ENCODE peak calls at places on chromosomes 3 and 15, in nine cellular contexts. F is SW480; K is T follicular helper cell; H is adipocyte; Y is stimulated activated CD8-positive, alpha-beta memory T cell treated with anti-CD3 and anti-CD28 coated beads, Interleukin-7, amount 100 ng/mL, for 1 hour; X is Right ventricle myocardium superior; O is colonic mucosa; W is HEK293T; V is PC-3. T is an unnamed sample.

GRCh38 chr15:35519536-35520149 is 26.3 kb downstream of the DPH6 start:
- DNase-seq in K (no peak), X (no peak), W (no peak), O (no peak), V (peak), H (peak), Y (no peak), F (peak), T (no peak)

GRCh38 chr3:184299488-184300376 is 691 bp downstream of the PSMD2 start:
- DNase-seq in V (peak), W (no peak), K (no peak), X (no peak), Y (no peak), H (peak), F (peak), O (no peak), T (no peak)

GRCh38 chr3:107217161-107217560 is 160.1 kb upstream of the CCDC54 start:
- DNase-seq in O (no peak), K (no peak), V (peak), Y (no peak), F (peak), W (no peak), H (peak), X (no peak), T (no peak)

GRCh38 chr3:148625145-148625736 is 72.5 kb upstream of the AGTR1 start:
- DNase-seq in K (no peak), V (peak), F (no peak), Y (no peak), X (no peak), O (no peak), W (no peak), H (no peak), T (no peak)

GRCh38 chr3:172717493-172718088 is 6.7 kb upstream of the NCEH1 start:
- DNase-seq in V (peak), K (no peak), O (no peak), W (peak), Y (no peak), X (no peak), F (peak), H (no peak), T (no peak)

GRCh38 chr15:66578286-66578875 is 12.6 kb upstream of the LCTL start:
- DNase-seq in H (peak), X (no peak), W (no peak), F (peak), V (peak), K (no peak), Y (no peak), O (no peak), T (peak)

GRCh38 chr3:8768364-8769087 is 887 bp downstream of the OXTR start:
- DNase-seq in W (no peak), X (no peak), O (no peak), K (no peak), Y (no peak), F (no peak), V (peak), H (peak), T (no peak)

GRCh38 chr15:59594493-59594942 is 17.1 kb upstream of the GCNT3 start:
- DNase-seq in Y (no peak), F (no peak), O (peak), H (peak), V (peak), X (no peak), W (no peak), K (no peak), T (no peak)

GRCh38 chr3:158911586-158911985 is 109.7 kb downstream of the MFSD1 start:
- DNase-seq in Y (no peak), H (no peak), X (no peak), F (no peak), O (no peak), K (no peak), V (peak), W (no peak), T (no peak)

GRCh38 chr3:150070271-150070670 is 99.6 kb upstream of the PFN2 start:
- DNase-seq in V (no peak), W (no peak), F (no peak), X (no peak), K (no peak), Y (no peak), O (no peak), H (no peak), T (no peak)

GRCh38 chr3:134336587-134336986 is 37.7 kb downstream of the AMOTL2 start:
- DNase-seq in Y (no peak), F (peak), X (no peak), K (no peak), V (no peak), W (no peak), H (no peak), O (no peak), T (no peak)

GRCh38 chr3:44984335-44984734 is 8.3 kb downstream of the EXOSC7 start:
- DNase-seq in K (no peak), F (no peak), X (no peak), V (no peak), H (no peak), W (no peak), O (no peak), Y (no peak), T (no peak)

GRCh38 chr15:100330221-100330620 is 11.6 kb downstream of the ADAMTS17 start:
- DNase-seq in W (no peak), Y (no peak), X (no peak), V (no peak), O (no peak), K (no peak), F (no peak), H (no peak), T (no peak)

GRCh38 chr15:61689067-61689466 is 371.2 kb downstream of the VPS13C start:
- DNase-seq in K (no peak), H (no peak), V (no peak), W (no peak), X (no peak), O (no peak), F (no peak), Y (no peak), T (no peak)

GRCh38 chr3:118292841-118293240 is 741.8 kb downstream of the IGSF11 start:
- DNase-seq in H (no peak), O (no peak), K (no peak), W (no peak), F (no peak), Y (no peak), X (no peak), V (no peak), T (no peak)

GRCh38 chr15:73464602-73465001 is 21.6 kb downstream of the REC114 start:
- DNase-seq in F (no peak), X (no peak), W (peak), V (peak), H (no peak), O (no peak), Y (no peak), K (no peak), T (no peak)

GRCh38 chr3:12188681-12189287 is 30.1 kb upstream of the TIMP4 start:
- DNase-seq in K (no peak), H (no peak), X (no peak), V (no peak), W (no peak), F (no peak), O (no peak), Y (no peak), T (no peak)

GRCh38 chr3:101780661-101781060 is 1.6 kb downstream of the NXPE3 start:
- DNase-seq in K (no peak), W (peak), O (no peak), H (peak), X (no peak), Y (no peak), V (peak), F (peak), T (no peak)

GRCh38 chr3:191356586-191357439 is 26.5 kb upstream of the UTS2B start:
- DNase-seq in Y (no peak), V (peak), X (peak), K (no peak), O (no peak), H (peak), F (no peak), W (peak), T (no peak)

GRCh38 chr15:99409097-99409473 is 156.7 kb upstream of the MEF2A start:
- DNase-seq in K (no peak), F (peak), H (peak), V (peak), O (peak), Y (no peak), X (peak), W (no peak), T (no peak)

GRCh38 chr3:178684881-178685590 is 148.8 kb downstream of the KCNMB2 start:
- DNase-seq in H (no peak), K (no peak), F (peak), V (peak), X (no peak), O (no peak), W (no peak), Y (no peak), T (no peak)

GRCh38 chr3:186464424-186465093 is 79.6 kb downstream of the CRYGS start:
- DNase-seq in H (no peak), O (no peak), V (peak), F (peak), Y (no peak), X (no peak), W (no peak), K (no peak), T (peak)

GRCh38 chr15:49494842-49495241 is 71.8 kb downstream of the FGF7 start:
- DNase-seq in O (no peak), F (no peak), H (peak), K (no peak), X (no peak), Y (no peak), V (peak), W (no peak), T (no peak)

GRCh38 chr3:128735287-128735686 is 9.3 kb downstream of the RAB7A start:
- DNase-seq in F (no peak), V (no peak), H (no peak), Y (no peak), X (no peak), K (no peak), W (no peak), O (no peak), T (no peak)

GRCh38 chr3:12138044-12138443 is 20.7 kb downstream of the TIMP4 start:
- DNase-seq in H (peak), Y (no peak), V (peak), F (no peak), X (peak), W (no peak), K (no peak), O (peak), T (no peak)

GRCh38 chr3:37181766-37182165 is 7.4 kb upstream of the LRRFIP2 start:
- DNase-seq in F (no peak), Y (no peak), K (no peak), X (no peak), H (no peak), W (no peak), V (peak), O (no peak), T (no peak)

GRCh38 chr3:188204516-188204915 is 50.6 kb downstream of the LPP start:
- DNase-seq in F (no peak), Y (no peak), V (no peak), O (no peak), W (no peak), X (no peak), H (no peak), K (no peak), T (no peak)

GRCh38 chr3:28726840-28727239 is 378.2 kb upstream of the AZI2 start:
- DNase-seq in X (peak), K (no peak), W (peak), H (peak), V (peak), O (peak), Y (no peak), F (peak), T (no peak)

T was measured in T-helper 2 cell.